ENCODE peak calls at places on chromosomes 6 and 20, in ten cellular contexts. One of them, this sample, is unnamed. For H3K27me3, the result is how much of the 10 kb centered on the place peaks cover.

GRCh38 chr20:36113015-36113414 is 41.5 kb upstream of the EPB41L1 start:
- DNase-seq in psoas muscle: no peak
- DNase-seq in MM.1S: no peak
- DNase-seq in mesendoderm: no peak
- DNase-seq in neuronal stem cell: no peak
- DNase-seq in CD8-positive, alpha-beta memory T cell: no peak
- DNase-seq in naive thymus-derived CD4-positive, alpha-beta T cell: no peak
- DNase-seq in right cardiac atrium: peak
- DNase-seq in lung: no peak
- DNase-seq in body of pancreas: no peak
- DNase-seq in this sample: no peak

GRCh38 chr6:162491637-162492036 is 235.9 kb downstream of the PRKN start:
- DNase-seq in lung: no peak
- DNase-seq in right cardiac atrium: no peak
- DNase-seq in neuronal stem cell: no peak
- DNase-seq in mesendoderm: no peak
- DNase-seq in naive thymus-derived CD4-positive, alpha-beta T cell: no peak
- DNase-seq in psoas muscle: no peak
- DNase-seq in MM.1S: no peak
- DNase-seq in CD8-positive, alpha-beta memory T cell: no peak
- DNase-seq in body of pancreas: no peak
- DNase-seq in this sample: no peak

GRCh38 chr6:53325785-53326184 is 23.0 kb downstream of the ELOVL5 start:
- DNase-seq in psoas muscle: no peak
- DNase-seq in CD8-positive, alpha-beta memory T cell: no peak
- DNase-seq in MM.1S: no peak
- DNase-seq in mesendoderm: no peak
- DNase-seq in body of pancreas: no peak
- DNase-seq in naive thymus-derived CD4-positive, alpha-beta T cell: no peak
- DNase-seq in right cardiac atrium: no peak
- DNase-seq in neuronal stem cell: no peak
- DNase-seq in lung: no peak
- DNase-seq in this sample: no peak

GRCh38 chr20:1469925-1470571 is 3.4 kb upstream of the NSFL1C start:
- DNase-seq in psoas muscle: peak
- DNase-seq in lung: peak
- DNase-seq in neuronal stem cell: peak
- DNase-seq in right cardiac atrium: peak
- DNase-seq in body of pancreas: peak
- DNase-seq in mesendoderm: peak
- DNase-seq in CD8-positive, alpha-beta memory T cell: no peak
- DNase-seq in naive thymus-derived CD4-positive, alpha-beta T cell: no peak
- DNase-seq in MM.1S: peak
- DNase-seq in this sample: peak

GRCh38 chr6:98539669-98540207 is 294.6 kb upstream of the POU3F2 start:
- DNase-seq in psoas muscle: no peak
- DNase-seq in right cardiac atrium: no peak
- DNase-seq in neuronal stem cell: no peak
- DNase-seq in naive thymus-derived CD4-positive, alpha-beta T cell: no peak
- DNase-seq in lung: no peak
- DNase-seq in MM.1S: peak
- DNase-seq in mesendoderm: peak
- DNase-seq in CD8-positive, alpha-beta memory T cell: no peak
- DNase-seq in body of pancreas: no peak
- DNase-seq in this sample: peak

GRCh38 chr6:16319813-16320532 is 81.6 kb downstream of the GMPR start:
- DNase-seq in right cardiac atrium: peak
- DNase-seq in psoas muscle: peak
- DNase-seq in neuronal stem cell: no peak
- DNase-seq in body of pancreas: peak
- DNase-seq in lung: peak
- DNase-seq in naive thymus-derived CD4-positive, alpha-beta T cell: peak
- DNase-seq in MM.1S: peak
- DNase-seq in CD8-positive, alpha-beta memory T cell: peak
- DNase-seq in mesendoderm: peak
- DNase-seq in this sample: no peak

GRCh38 chr20:44079291-44079690 is 107.7 kb downstream of the JPH2 start:
- DNase-seq in MM.1S: no peak
- DNase-seq in mesendoderm: no peak
- DNase-seq in naive thymus-derived CD4-positive, alpha-beta T cell: no peak
- DNase-seq in right cardiac atrium: no peak
- DNase-seq in CD8-positive, alpha-beta memory T cell: no peak
- DNase-seq in lung: no peak
- DNase-seq in body of pancreas: no peak
- DNase-seq in neuronal stem cell: no peak
- DNase-seq in psoas muscle: no peak
- DNase-seq in this sample: no peak

GRCh38 chr6:109455502-109456282 is at the start of gene MICAL1:
- DNase-seq in naive thymus-derived CD4-positive, alpha-beta T cell: peak
- DNase-seq in body of pancreas: peak
- DNase-seq in MM.1S: peak
- DNase-seq in psoas muscle: peak
- DNase-seq in CD8-positive, alpha-beta memory T cell: peak
- DNase-seq in lung: peak
- DNase-seq in right cardiac atrium: peak
- DNase-seq in neuronal stem cell: peak
- DNase-seq in mesendoderm: peak
- DNase-seq in this sample: peak

GRCh38 chr6:19690676-19691075 is 146.5 kb upstream of the ID4 start:
- DNase-seq in mesendoderm: peak
- DNase-seq in MM.1S: no peak
- DNase-seq in right cardiac atrium: no peak
- DNase-seq in psoas muscle: no peak
- DNase-seq in CD8-positive, alpha-beta memory T cell: no peak
- DNase-seq in naive thymus-derived CD4-positive, alpha-beta T cell: no peak
- DNase-seq in neuronal stem cell: no peak
- DNase-seq in body of pancreas: no peak
- DNase-seq in lung: no peak
- DNase-seq in this sample: no peak

GRCh38 chr6:19692506-19693298 is 144.5 kb upstream of the ID4 start:
- DNase-seq in right cardiac atrium: no peak
- DNase-seq in CD8-positive, alpha-beta memory T cell: no peak
- DNase-seq in lung: no peak
- DNase-seq in MM.1S: no peak
- DNase-seq in body of pancreas: no peak
- DNase-seq in psoas muscle: no peak
- DNase-seq in naive thymus-derived CD4-positive, alpha-beta T cell: no peak
- DNase-seq in neuronal stem cell: peak
- DNase-seq in mesendoderm: peak
- DNase-seq in this sample: peak

GRCh38 chr6:19694697-19695096 is 142.5 kb upstream of the ID4 start:
- DNase-seq in lung: no peak
- DNase-seq in MM.1S: no peak
- DNase-seq in mesendoderm: no peak
- DNase-seq in psoas muscle: no peak
- DNase-seq in body of pancreas: no peak
- DNase-seq in neuronal stem cell: no peak
- DNase-seq in naive thymus-derived CD4-positive, alpha-beta T cell: no peak
- DNase-seq in CD8-positive, alpha-beta memory T cell: no peak
- DNase-seq in right cardiac atrium: no peak
- DNase-seq in this sample: no peak

DNA sequence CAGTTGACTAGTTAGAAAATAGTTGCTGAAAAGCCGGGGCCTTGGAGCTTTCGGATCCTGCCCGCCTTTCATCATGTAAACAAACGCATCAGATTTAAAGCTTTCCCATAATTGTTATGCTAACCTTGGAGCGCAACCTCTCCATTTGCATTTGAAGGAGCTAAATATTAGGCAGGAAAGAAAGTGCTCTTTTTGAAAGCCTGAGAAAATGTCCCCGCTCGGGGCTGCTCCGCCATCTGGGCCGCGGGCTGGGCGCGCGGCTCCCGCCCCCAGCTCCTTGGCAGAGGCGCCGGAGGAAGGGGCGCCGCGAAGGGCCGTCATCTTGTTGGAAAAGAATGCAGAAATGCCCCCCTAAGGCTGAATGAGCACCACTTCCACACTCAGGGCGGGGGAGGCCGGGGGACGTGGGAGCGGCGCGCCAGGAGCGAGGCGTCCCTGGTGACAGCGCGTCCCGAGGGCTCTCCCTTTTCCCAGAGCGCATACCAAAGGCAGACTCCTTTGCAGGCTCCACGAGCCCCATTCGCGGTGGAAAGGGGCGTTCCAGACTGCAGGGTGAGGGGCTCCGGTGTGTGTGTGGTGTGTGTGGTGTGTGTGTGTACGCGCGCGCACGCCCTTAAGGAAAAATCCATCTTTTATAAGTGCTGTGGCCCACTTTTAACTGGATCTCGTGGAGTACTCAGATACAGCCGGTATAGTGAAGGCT is 145.6 kb upstream of the ID4 start:
- DNase-seq in lung: no peak
- DNase-seq in MM.1S: no peak
- DNase-seq in psoas muscle: no peak
- DNase-seq in right cardiac atrium: no peak
- DNase-seq in body of pancreas: peak
- DNase-seq in neuronal stem cell: peak
- DNase-seq in naive thymus-derived CD4-positive, alpha-beta T cell: no peak
- DNase-seq in CD8-positive, alpha-beta memory T cell: no peak
- DNase-seq in mesendoderm: peak
- DNase-seq in this sample: peak
- H3K4me3 ChIP-seq in lung: peak
- H3K4me3 ChIP-seq in MM.1S: no peak
- H3K4me3 ChIP-seq in psoas muscle: peak
- H3K4me3 ChIP-seq in right cardiac atrium: peak
- H3K4me3 ChIP-seq in body of pancreas: no peak
- H3K4me3 ChIP-seq in neuronal stem cell: peak
- H3K4me3 ChIP-seq in naive thymus-derived CD4-positive, alpha-beta T cell: no peak
- H3K4me3 ChIP-seq in CD8-positive, alpha-beta memory T cell: no peak
- H3K4me3 ChIP-seq in mesendoderm: peak
- H3K4me3 ChIP-seq in this sample: peak

DNA sequence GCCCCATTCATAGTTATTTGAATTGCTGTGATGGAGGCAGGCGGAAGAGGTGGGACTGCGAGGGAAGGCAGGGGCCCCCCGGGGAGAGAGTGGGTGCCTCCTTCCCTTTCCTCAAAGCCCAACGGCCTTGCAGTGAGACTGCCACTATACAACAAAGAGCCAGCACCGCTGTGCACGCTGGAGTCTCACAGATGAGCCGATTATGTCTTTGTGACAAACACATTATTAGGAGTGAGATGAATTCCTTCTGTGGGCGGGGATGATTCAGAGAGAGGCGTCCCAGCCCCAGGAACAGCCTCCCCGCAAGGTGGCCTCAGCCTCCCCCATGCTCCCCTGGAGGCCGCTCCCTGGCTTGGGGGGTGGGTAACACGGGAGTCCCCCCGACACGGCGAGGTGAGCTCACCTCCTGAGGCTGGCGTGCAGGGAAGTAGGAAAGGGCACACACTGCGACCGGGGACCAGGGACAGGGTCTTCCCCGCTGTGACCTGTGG is 26.7 kb downstream of the NTSR1 start:
- DNase-seq in right cardiac atrium: no peak
- DNase-seq in naive thymus-derived CD4-positive, alpha-beta T cell: no peak
- DNase-seq in psoas muscle: no peak
- DNase-seq in neuronal stem cell: no peak
- DNase-seq in lung: no peak
- DNase-seq in MM.1S: no peak
- DNase-seq in CD8-positive, alpha-beta memory T cell: no peak
- DNase-seq in body of pancreas: peak
- DNase-seq in mesendoderm: no peak
- DNase-seq in this sample: no peak
- H3K27me3 ChIP-seq in right cardiac atrium: under half
- H3K27me3 ChIP-seq in naive thymus-derived CD4-positive, alpha-beta T cell: under half
- H3K27me3 ChIP-seq in psoas muscle: half or more
- H3K27me3 ChIP-seq in neuronal stem cell: under half
- H3K27me3 ChIP-seq in lung: under half
- H3K27me3 ChIP-seq in MM.1S: half or more
- H3K27me3 ChIP-seq in CD8-positive, alpha-beta memory T cell: under half
- H3K27me3 ChIP-seq in body of pancreas: under half
- H3K27me3 ChIP-seq in mesendoderm: under half
- H3K27me3 ChIP-seq in this sample: under half

GRCh38 chr20:11989018-11989771 is 71.5 kb downstream of the BTBD3 start:
- DNase-seq in CD8-positive, alpha-beta memory T cell: no peak
- DNase-seq in MM.1S: no peak
- DNase-seq in body of pancreas: no peak
- DNase-seq in neuronal stem cell: no peak
- DNase-seq in mesendoderm: no peak
- DNase-seq in psoas muscle: no peak
- DNase-seq in naive thymus-derived CD4-positive, alpha-beta T cell: no peak
- DNase-seq in lung: no peak
- DNase-seq in right cardiac atrium: no peak
- DNase-seq in this sample: no peak

GRCh38 chr20:11992426-11992825 is 74.7 kb downstream of the BTBD3 start:
- DNase-seq in psoas muscle: no peak
- DNase-seq in CD8-positive, alpha-beta memory T cell: no peak
- DNase-seq in MM.1S: no peak
- DNase-seq in body of pancreas: no peak
- DNase-seq in mesendoderm: no peak
- DNase-seq in lung: no peak
- DNase-seq in neuronal stem cell: no peak
- DNase-seq in right cardiac atrium: no peak
- DNase-seq in naive thymus-derived CD4-positive, alpha-beta T cell: no peak
- DNase-seq in this sample: no peak

GRCh38 chr20:11982958-11983470 is 65.3 kb downstream of the BTBD3 start:
- DNase-seq in lung: no peak
- DNase-seq in CD8-positive, alpha-beta memory T cell: no peak
- DNase-seq in mesendoderm: no peak
- DNase-seq in naive thymus-derived CD4-positive, alpha-beta T cell: no peak
- DNase-seq in psoas muscle: no peak
- DNase-seq in neuronal stem cell: no peak
- DNase-seq in MM.1S: no peak
- DNase-seq in body of pancreas: no peak
- DNase-seq in right cardiac atrium: no peak
- DNase-seq in this sample: no peak

GRCh38 chr20:11986954-11987353 is 69.3 kb downstream of the BTBD3 start:
- DNase-seq in mesendoderm: no peak
- DNase-seq in psoas muscle: no peak
- DNase-seq in neuronal stem cell: no peak
- DNase-seq in right cardiac atrium: no peak
- DNase-seq in MM.1S: no peak
- DNase-seq in lung: no peak
- DNase-seq in body of pancreas: no peak
- DNase-seq in CD8-positive, alpha-beta memory T cell: no peak
- DNase-seq in naive thymus-derived CD4-positive, alpha-beta T cell: no peak
- DNase-seq in this sample: no peak

GRCh38 chr20:11987526-11987925 is 69.8 kb downstream of the BTBD3 start:
- DNase-seq in neuronal stem cell: no peak
- DNase-seq in lung: no peak
- DNase-seq in CD8-positive, alpha-beta memory T cell: no peak
- DNase-seq in naive thymus-derived CD4-positive, alpha-beta T cell: no peak
- DNase-seq in MM.1S: no peak
- DNase-seq in right cardiac atrium: no peak
- DNase-seq in psoas muscle: no peak
- DNase-seq in body of pancreas: no peak
- DNase-seq in mesendoderm: no peak
- DNase-seq in this sample: no peak
- H3K4me3 ChIP-seq in neuronal stem cell: no peak
- H3K4me3 ChIP-seq in lung: no peak
- H3K4me3 ChIP-seq in CD8-positive, alpha-beta memory T cell: no peak
- H3K4me3 ChIP-seq in naive thymus-derived CD4-positive, alpha-beta T cell: no peak
- H3K4me3 ChIP-seq in MM.1S: no peak
- H3K4me3 ChIP-seq in right cardiac atrium: no peak
- H3K4me3 ChIP-seq in psoas muscle: no peak
- H3K4me3 ChIP-seq in body of pancreas: no peak
- H3K4me3 ChIP-seq in mesendoderm: no peak
- H3K4me3 ChIP-seq in this sample: no peak

GRCh38 chr6:353642-354614 is 37.6 kb upstream of the IRF4 start:
- DNase-seq in right cardiac atrium: no peak
- DNase-seq in MM.1S: no peak
- DNase-seq in neuronal stem cell: no peak
- DNase-seq in CD8-positive, alpha-beta memory T cell: no peak
- DNase-seq in lung: no peak
- DNase-seq in psoas muscle: no peak
- DNase-seq in mesendoderm: no peak
- DNase-seq in body of pancreas: no peak
- DNase-seq in naive thymus-derived CD4-positive, alpha-beta T cell: no peak
- DNase-seq in this sample: no peak

GRCh38 chr6:356828-357251 is 34.7 kb upstream of the IRF4 start:
- DNase-seq in right cardiac atrium: no peak
- DNase-seq in CD8-positive, alpha-beta memory T cell: no peak
- DNase-seq in lung: no peak
- DNase-seq in psoas muscle: no peak
- DNase-seq in neuronal stem cell: no peak
- DNase-seq in body of pancreas: no peak
- DNase-seq in mesendoderm: no peak
- DNase-seq in naive thymus-derived CD4-positive, alpha-beta T cell: no peak
- DNase-seq in MM.1S: no peak
- DNase-seq in this sample: peak

GRCh38 chr6:355809-356208 is 35.7 kb upstream of the IRF4 start:
- DNase-seq in CD8-positive, alpha-beta memory T cell: no peak
- DNase-seq in neuronal stem cell: no peak
- DNase-seq in psoas muscle: no peak
- DNase-seq in naive thymus-derived CD4-positive, alpha-beta T cell: no peak
- DNase-seq in MM.1S: no peak
- DNase-seq in lung: no peak
- DNase-seq in right cardiac atrium: no peak
- DNase-seq in mesendoderm: no peak
- DNase-seq in body of pancreas: no peak
- DNase-seq in this sample: no peak

GRCh38 chr6:354631-355280 is 36.8 kb upstream of the IRF4 start:
- DNase-seq in right cardiac atrium: no peak
- DNase-seq in CD8-positive, alpha-beta memory T cell: no peak
- DNase-seq in mesendoderm: no peak
- DNase-seq in lung: no peak
- DNase-seq in body of pancreas: no peak
- DNase-seq in psoas muscle: no peak
- DNase-seq in neuronal stem cell: no peak
- DNase-seq in MM.1S: no peak
- DNase-seq in naive thymus-derived CD4-positive, alpha-beta T cell: no peak
- DNase-seq in this sample: no peak

DNA sequence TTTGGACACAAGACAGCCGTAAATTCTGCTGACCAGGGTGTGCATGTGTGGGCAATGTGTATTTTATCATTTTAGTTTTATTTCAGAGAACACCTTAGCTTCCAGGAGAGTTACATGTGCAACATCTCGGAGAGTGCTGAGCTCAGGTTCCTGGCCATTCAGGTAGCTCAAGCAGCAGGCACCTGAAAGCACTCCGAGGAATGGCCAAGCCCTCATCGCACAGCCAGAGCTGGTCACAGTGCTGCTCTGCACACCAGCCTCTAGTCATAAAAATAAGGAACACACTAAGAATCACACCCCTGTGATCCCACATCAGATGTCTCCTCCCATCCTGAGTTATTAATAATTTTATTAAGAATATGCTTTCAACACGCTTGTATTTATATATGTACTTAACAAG is 36.2 kb upstream of the IRF4 start:
- DNase-seq in body of pancreas: no peak
- DNase-seq in right cardiac atrium: no peak
- DNase-seq in psoas muscle: no peak
- DNase-seq in neuronal stem cell: no peak
- DNase-seq in CD8-positive, alpha-beta memory T cell: no peak
- DNase-seq in naive thymus-derived CD4-positive, alpha-beta T cell: no peak
- DNase-seq in lung: no peak
- DNase-seq in mesendoderm: no peak
- DNase-seq in MM.1S: no peak
- DNase-seq in this sample: no peak
- H3K27me3 ChIP-seq in body of pancreas: under half
- H3K27me3 ChIP-seq in right cardiac atrium: under half
- H3K27me3 ChIP-seq in psoas muscle: under half
- H3K27me3 ChIP-seq in neuronal stem cell: under half
- H3K27me3 ChIP-seq in CD8-positive, alpha-beta memory T cell: under half
- H3K27me3 ChIP-seq in naive thymus-derived CD4-positive, alpha-beta T cell: under half
- H3K27me3 ChIP-seq in lung: under half
- H3K27me3 ChIP-seq in mesendoderm: under half
- H3K27me3 ChIP-seq in MM.1S: under half
- H3K27me3 ChIP-seq in this sample: under half